ENCODE peak calls at places on chromosomes 16 and 17, in five cellular contexts. W, T, Q, Y and G are unnamed samples.

GRCh38 chr17:15263206-15263579 is 1.9 kb downstream of the PMP22 start:
- DNase-seq in T (no peak), Y (peak), W (no peak), Q (peak), G (peak)

GRCh38 chr17:846901-847777 is 65.0 kb downstream of the MRM3 start:
- DNase-seq in Y (no peak), Q (no peak), W (no peak), T (no peak), G (peak)

GRCh38 chr17:74957935-74958549 is 14.5 kb downstream of the HID1 start:
- DNase-seq in Q (peak), T (no peak), W (peak), Y (peak), G (peak)

GRCh38 chr16:54106078-54106477 is 180.5 kb downstream of the IRX3 start:
- DNase-seq in Q (no peak), T (no peak), W (peak), Y (no peak), G (no peak)

GRCh38 chr17:79231766-79232287 is 157.2 kb downstream of the ENGASE start:
- DNase-seq in T (no peak), Y (no peak), Q (no peak), W (no peak), G (no peak)

GRCh38 chr16:83974475-83974874 is 6.4 kb downstream of the NECAB2 start:
- DNase-seq in W (no peak), Q (no peak), Y (no peak), T (no peak), G (no peak)

GRCh38 chr17:48293319-48294192 is 136.5 kb downstream of the SKAP1 start:
- DNase-seq in Y (no peak), T (no peak), W (no peak), Q (no peak), G (no peak)

GRCh38 chr17:39739020-39739884 is 1.5 kb downstream of the GRB7 start:
- DNase-seq in W (peak), Q (peak), Y (peak), T (no peak), G (no peak)

GRCh38 chr16:8686879-8687278 is 12.5 kb downstream of the ABAT start:
- DNase-seq in W (no peak), Y (no peak), T (no peak), Q (no peak), G (no peak)

GRCh38 chr16:82082543-82083244 is 47.6 kb downstream of the HSD17B2 start:
- DNase-seq in W (no peak), T (no peak), Y (no peak), Q (no peak), G (peak)

GRCh38 chr17:66171692-66172091 is 20.2 kb downstream of the CEP112 start:
- DNase-seq in W (no peak), T (no peak), Q (no peak), Y (no peak), G (no peak)

GRCh38 chr17:31008374-31009035 is 37.7 kb downstream of the RNF135 start:
- DNase-seq in Y (no peak), Q (no peak), W (no peak), T (no peak), G (peak)

GRCh38 chr17:82300707-82301270 is 16.6 kb downstream of the CD7 start:
- DNase-seq in Y (peak), W (peak), T (no peak), Q (peak), G (peak)

GRCh38 chr16:81630632-81631026 is 148.5 kb upstream of the PLCG2 start:
- DNase-seq in Y (no peak), T (no peak), W (no peak), Q (no peak), G (no peak)

GRCh38 chr16:46853713-46854443 is 22.9 kb upstream of the C16orf87 start:
- DNase-seq in T (no peak), Q (peak), W (peak), Y (peak), G (peak)

GRCh38 chr17:30349252-30349651 is 15.4 kb upstream of the TMIGD1 start:
- DNase-seq in W (no peak), Q (no peak), T (no peak), Y (no peak), G (no peak)

GRCh38 chr17:82965371-82965770 is 114.0 kb upstream of the METRNL start:
- DNase-seq in T (no peak), Y (no peak), W (no peak), Q (no peak), G (no peak)

GRCh38 chr17:29443041-29443440 is 52.9 kb downstream of the TAOK1 start:
- DNase-seq in W (no peak), T (no peak), Q (no peak), Y (no peak), G (no peak)

GRCh38 chr16:6104423-6104822 is 1006.8 kb upstream of the EEF2KMT start:
- DNase-seq in T (no peak), W (no peak), Q (no peak), Y (no peak), G (no peak)

GRCh38 chr17:29209073-29209472 is 28.9 kb upstream of the MYO18A start:
- DNase-seq in W (no peak), Y (no peak), T (no peak), Q (no peak), G (no peak)

GRCh38 chr16:85733155-85733838 is 17.6 kb downstream of the C16orf74 start:
- DNase-seq in W (no peak), T (no peak), Q (no peak), Y (no peak), G (no peak)

GRCh38 chr16:12845282-12845681 is 41.6 kb upstream of the CPPED1 start:
- DNase-seq in T (no peak), W (no peak), Y (no peak), Q (no peak), G (no peak)

GRCh38 chr17:68518063-68518815 is 6.0 kb downstream of the PRKAR1A start:
- DNase-seq in Q (no peak), Y (no peak), W (no peak), T (no peak), G (no peak)

GRCh38 chr16:87583453-87584131 is 18.7 kb upstream of the JPH3 start:
- DNase-seq in T (no peak), W (no peak), Y (no peak), Q (no peak), G (peak)

GRCh38 chr17:40063034-40063765 is 435 bp downstream of the THRA start:
- DNase-seq in Y (peak), T (no peak), W (peak), Q (no peak), G (no peak)

GRCh38 chr16:52592216-52592592 is 45.3 kb upstream of the TOX3 start:
- DNase-seq in T (no peak), W (no peak), Q (no peak), Y (no peak), G (no peak)

GRCh38 chr17:50112694-50113093 is 17.3 kb downstream of the SAMD14 start:
- DNase-seq in T (no peak), W (no peak), Q (no peak), Y (no peak), G (no peak)

GRCh38 chr17:50115744-50116143 is 14.2 kb downstream of the SAMD14 start:
- DNase-seq in Y (no peak), W (no peak), T (no peak), Q (no peak), G (no peak)

GRCh38 chr17:50113624-50114320 is 16.2 kb downstream of the SAMD14 start:
- DNase-seq in T (no peak), W (no peak), Q (no peak), Y (no peak), G (no peak)

GRCh38 chr17:50114401-50114800 is 15.6 kb downstream of the SAMD14 start:
- DNase-seq in T (no peak), W (no peak), Q (no peak), Y (no peak), G (no peak)

DNA sequence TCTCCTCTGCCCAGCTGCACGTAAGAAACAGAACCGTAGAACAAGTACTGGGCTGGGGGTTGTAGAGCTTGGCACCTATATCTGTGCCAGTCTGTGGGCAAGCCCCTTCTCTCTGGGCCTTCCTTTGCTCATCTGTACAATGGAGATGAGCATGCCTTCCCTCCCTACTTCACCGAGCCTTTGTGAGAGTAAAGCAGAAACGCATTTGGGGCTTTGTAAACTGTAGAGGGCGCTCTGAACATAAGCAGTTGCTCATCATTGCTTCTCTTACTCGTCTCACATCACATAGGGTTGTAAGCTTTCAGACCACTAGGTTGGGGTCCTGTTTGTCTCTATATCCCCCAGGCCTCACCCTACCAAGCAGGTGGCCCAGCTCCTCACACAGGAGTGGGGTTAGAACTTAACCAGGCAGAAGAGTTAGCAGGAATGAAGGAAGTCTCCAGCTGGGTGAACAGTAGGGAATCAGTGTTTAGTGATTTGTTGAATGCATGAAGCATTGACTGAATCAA is 15.1 kb downstream of the SAMD14 start:
- DNase-seq in W (no peak), Q (peak), T (no peak), Y (peak), G (peak)
- TF ChIP-seq RCOR1 in W (no peak), Q (no peak), T (no peak), Y (no peak), G (no peak)

DNA sequence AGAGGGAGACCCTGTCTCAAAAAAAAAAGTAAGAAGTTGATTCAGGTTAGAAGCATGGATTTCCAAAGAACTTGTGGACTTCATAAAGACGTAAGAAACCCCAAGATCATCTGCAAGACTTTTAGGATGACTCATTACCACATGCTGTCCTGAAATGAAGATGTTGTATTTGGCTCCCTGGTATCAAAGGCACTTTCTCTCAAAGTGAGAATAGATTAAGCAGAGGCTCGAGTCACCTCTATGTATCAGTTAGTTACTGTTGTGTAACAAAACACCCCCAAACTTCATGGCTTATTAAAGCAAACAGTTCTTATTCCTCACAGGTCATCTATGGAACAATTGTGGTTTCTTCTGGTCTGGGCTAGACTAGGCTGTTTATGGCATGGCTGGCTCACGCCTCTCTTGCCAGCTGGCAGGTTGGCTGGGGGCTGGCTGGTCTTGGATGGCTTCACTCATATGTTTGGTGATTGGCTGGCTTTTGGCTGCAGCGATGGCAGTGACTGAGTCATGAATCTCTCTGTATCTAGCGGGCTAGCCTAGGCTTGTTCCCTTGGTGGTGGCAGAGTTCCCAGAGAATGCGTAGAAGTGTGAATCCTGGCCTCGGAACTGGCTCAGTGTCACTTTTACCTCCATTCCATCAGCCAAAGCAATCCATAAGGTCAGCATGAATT is 60.4 kb upstream of the MSI2 start:
- DNase-seq in Q (no peak), Y (no peak), W (no peak), T (no peak), G (no peak)
- TF ChIP-seq USF2 in Q (no peak), Y (no peak), W (no peak), T (no peak), G (no peak)

GRCh38 chr16:72740346-72740745 is 307.6 kb downstream of the ZFHX3 start:
- DNase-seq in Q (no peak), T (no peak), Y (no peak), W (no peak), G (peak)

GRCh38 chr16:72739577-72739976 is 308.4 kb downstream of the ZFHX3 start:
- DNase-seq in W (no peak), Y (no peak), T (no peak), Q (no peak), G (peak)

GRCh38 chr16:72736074-72736473 is 311.9 kb downstream of the ZFHX3 start:
- DNase-seq in W (no peak), Q (no peak), Y (no peak), T (no peak), G (no peak)
- TF ChIP-seq RCOR1 in W (no peak), Q (no peak), Y (no peak), T (no peak), G (no peak)

DNA sequence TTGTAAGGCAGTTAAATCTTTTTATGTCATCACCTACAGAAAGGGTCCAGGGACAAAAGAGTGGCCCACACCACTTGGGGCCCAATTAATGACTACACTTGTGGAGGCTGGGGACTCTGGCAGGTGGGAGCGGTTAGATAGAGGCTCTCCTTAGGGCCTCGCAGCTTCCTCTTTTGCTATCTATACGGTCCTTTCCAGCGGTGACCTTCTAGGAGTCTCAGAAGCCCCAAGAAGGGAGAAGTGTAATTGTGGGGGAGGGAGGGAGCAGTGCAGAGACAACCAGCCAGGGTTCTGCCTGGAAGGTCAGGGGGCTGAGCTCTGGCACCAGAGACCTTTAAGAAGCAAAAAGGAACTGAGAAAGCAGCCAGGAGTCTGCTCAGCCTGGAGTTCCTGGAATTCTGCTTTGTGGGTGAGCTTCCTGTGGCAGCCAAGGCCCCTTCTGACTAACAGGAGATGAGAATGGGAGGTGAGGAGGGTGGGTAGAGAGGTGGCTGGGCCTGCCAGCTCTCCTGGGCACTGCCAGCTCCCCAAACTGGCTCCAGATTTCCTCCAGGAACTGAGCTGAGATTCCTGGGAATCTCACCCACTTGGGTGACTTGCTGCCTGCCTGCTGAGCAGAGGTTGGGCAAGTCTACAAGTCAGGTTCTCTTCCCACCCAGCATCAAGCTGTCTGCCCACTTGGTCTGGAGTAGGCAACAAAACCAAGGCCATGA is 16.3 kb upstream of the MAP3K14 start:
- DNase-seq in T (no peak), Y (no peak), W (peak), Q (no peak), G (no peak)
- TF ChIP-seq USF2 in T (no peak), Y (no peak), W (no peak), Q (no peak), G (no peak)

GRCh38 chr16:50774960-50775359 is 33.1 kb downstream of the CYLD start:
- DNase-seq in Y (no peak), Q (no peak), W (no peak), T (no peak), G (no peak)

GRCh38 chr16:50774405-50774804 is 32.5 kb downstream of the CYLD start:
- DNase-seq in W (no peak), Y (no peak), T (no peak), Q (no peak), G (no peak)

GRCh38 chr16:50767197-50767596 is 25.3 kb downstream of the CYLD start:
- DNase-seq in T (no peak), W (no peak), Q (no peak), Y (no peak), G (no peak)

GRCh38 chr16:50776042-50776441 is 34.2 kb downstream of the CYLD start:
- DNase-seq in T (no peak), Q (no peak), Y (no peak), W (no peak), G (no peak)

GRCh38 chr16:50771366-50771765 is 29.5 kb downstream of the CYLD start:
- DNase-seq in Y (no peak), T (no peak), Q (no peak), W (no peak), G (peak)
- TF ChIP-seq RCOR1 in Y (no peak), T (no peak), Q (no peak), W (no peak), G (no peak)

DNA sequence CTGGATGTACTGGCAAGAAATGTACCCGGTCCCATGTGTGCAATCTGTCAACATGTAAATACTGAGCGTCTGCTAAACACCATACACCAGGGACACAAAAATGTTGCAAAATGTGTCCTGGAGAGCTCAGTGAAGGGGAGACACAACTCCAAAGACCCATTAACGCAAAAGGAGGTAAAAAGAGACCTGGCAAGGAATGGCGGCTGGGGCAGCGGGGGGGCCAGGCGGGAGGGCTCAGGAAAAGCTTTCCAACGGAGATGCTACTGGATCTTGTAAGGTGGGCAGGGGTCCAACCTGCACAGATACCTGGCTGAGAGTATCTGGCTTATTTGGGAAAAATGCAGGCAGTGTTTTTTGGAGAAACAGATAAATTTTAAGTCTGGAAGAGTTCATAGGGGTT is 40.7 kb downstream of the ADCY9 start:
- DNase-seq in T (no peak), Y (no peak), Q (no peak), W (no peak), G (no peak)
- TF ChIP-seq USF2 in T (no peak), Y (no peak), Q (no peak), W (no peak), G (no peak)

DNA sequence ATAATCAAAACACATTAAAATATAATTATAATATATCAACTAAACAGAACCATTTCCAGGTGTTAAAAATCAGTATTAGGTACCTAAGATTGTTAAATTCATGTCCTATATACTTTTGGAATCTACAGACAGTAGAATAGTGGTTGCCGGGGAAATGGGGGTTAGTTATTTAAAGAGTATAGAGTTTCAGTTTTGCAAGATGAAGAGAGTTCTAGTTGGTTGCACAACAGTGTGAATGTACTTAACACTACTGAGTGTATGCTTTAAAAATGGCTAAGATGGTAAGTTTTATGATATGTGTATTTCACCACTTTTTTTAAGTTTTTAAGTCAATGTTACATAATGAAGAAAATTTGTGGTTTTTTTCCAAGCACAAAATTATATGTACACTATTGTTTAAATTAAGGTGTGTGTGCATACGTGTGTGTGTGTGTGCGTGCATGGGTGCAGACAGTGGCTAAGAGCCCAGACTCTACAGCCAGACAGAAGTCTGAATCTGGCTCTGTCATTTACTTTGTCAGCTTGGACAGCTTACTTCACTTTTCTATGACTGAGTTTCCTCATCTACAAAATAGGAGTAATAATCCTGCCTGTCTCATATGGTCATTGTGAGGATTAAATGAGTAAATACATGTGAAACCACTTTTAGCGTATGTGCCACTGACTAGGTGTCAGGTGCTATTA is 25.3 kb upstream of the PHAF1 start:
- DNase-seq in T (no peak), Q (no peak), Y (no peak), W (no peak), G (peak)
- TF ChIP-seq RCOR1 in T (no peak), Q (no peak), Y (no peak), W (no peak), G (no peak)

DNA sequence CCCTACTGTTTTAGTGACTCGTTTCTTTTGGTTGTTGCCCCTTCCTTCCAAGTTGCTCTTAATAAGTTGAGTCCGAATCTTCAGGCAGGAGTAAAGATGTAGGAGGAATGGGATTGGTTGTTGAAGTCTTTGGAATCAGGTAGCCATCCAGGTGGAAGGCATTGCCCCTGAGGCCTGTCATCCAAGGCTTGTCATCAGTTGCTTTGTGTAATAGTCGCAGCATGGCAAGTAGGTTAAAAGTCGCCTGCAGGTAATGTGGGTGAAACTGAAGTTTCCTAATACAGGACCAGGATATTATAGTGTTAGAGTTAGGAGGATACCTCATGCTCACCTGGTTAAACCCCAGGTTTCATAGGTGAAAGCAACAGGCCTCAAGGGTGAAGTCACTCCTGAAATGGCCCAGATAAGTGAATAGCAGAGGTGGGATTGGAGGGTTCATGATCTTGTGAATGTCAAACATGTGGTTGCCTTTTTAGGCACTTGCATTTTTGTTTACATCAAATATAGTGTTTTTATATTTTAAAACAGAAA is 934 bp downstream of the PCTP start:
- DNase-seq in Q (no peak), T (no peak), Y (no peak), W (no peak), G (no peak)
- TF ChIP-seq USF2 in Q (no peak), T (no peak), Y (no peak), W (no peak), G (no peak)